ENCODE peak calls at places on chromosomes 1 and 21, in four cellular contexts. C, P, K and Q are unnamed samples.

GRCh38 chr1:27145934-27146354 is 9.0 kb downstream of the SLC9A1 start:
- DNase-seq in C (peak; percentile 71), P (no peak), K (no peak), Q (no peak)

GRCh38 chr1:112079446-112079845 is 90.0 kb upstream of the KCND3 start:
- DNase-seq in C (no peak), P (no peak), K (no peak), Q (no peak)

GRCh38 chr1:206951318-206952105 is 5.2 kb upstream of the PIGR start:
- DNase-seq in C (no peak), P (no peak), K (peak; percentile 53), Q (no peak)

GRCh38 chr1:73105755-73106154 is 823.4 kb upstream of the NEGR1 start:
- DNase-seq in C (no peak), P (no peak), K (no peak), Q (no peak)

GRCh38 chr1:183719976-183720497 is 66.9 kb upstream of the APOBEC4 start:
- DNase-seq in C (no peak), P (no peak), K (no peak), Q (no peak)

GRCh38 chr21:41506526-41507520 is 1.1 kb downstream of the TMPRSS2 start:
- DNase-seq in C (no peak), P (no peak), K (peak; percentile 56), Q (peak; percentile 74)

GRCh38 chr1:62311473-62311943 is 7.7 kb downstream of the KANK4 start:
- DNase-seq in C (no peak), P (no peak), K (no peak), Q (no peak)

GRCh38 chr1:234212764-234213406 is 160.4 kb upstream of the COA6 start:
- DNase-seq in C (no peak), P (no peak), K (no peak), Q (peak; percentile 71)

GRCh38 chr1:38068220-38068979 is 21.8 kb upstream of the POU3F1 start:
- DNase-seq in C (no peak), P (no peak), K (no peak), Q (no peak)

GRCh38 chr1:206736878-206737728 is 33.5 kb upstream of the IL19 start:
- DNase-seq in C (no peak), P (no peak), K (peak; percentile 25), Q (no peak)

GRCh38 chr1:241611063-241611462 is 29.1 kb downstream of the CHML start:
- DNase-seq in C (no peak), P (no peak), K (no peak), Q (no peak)

GRCh38 chr1:171742577-171742922 is 685 bp upstream of the VAMP4 start:
- DNase-seq in C (peak; percentile 69), P (no peak), K (peak; percentile 49), Q (peak; percentile 28)

GRCh38 chr1:44678120-44678519 is 3.6 kb downstream of the ARMH1 start:
- DNase-seq in C (no peak), P (no peak), K (no peak), Q (no peak)

GRCh38 chr1:224939844-224940425 is 10.5 kb downstream of the DNAH14 start:
- DNase-seq in C (no peak), P (no peak), K (no peak), Q (no peak)

GRCh38 chr1:226627050-226627755 is 78.6 kb downstream of the STUM start:
- DNase-seq in C (peak; percentile 4), P (no peak), K (no peak), Q (no peak)

GRCh38 chr1:220528679-220529529 is 968 bp downstream of the MARK1 start:
- DNase-seq in C (peak; percentile 62), P (no peak), K (peak; percentile 9), Q (no peak)

GRCh38 chr1:171645553-171646336 is 6.7 kb downstream of the MYOC start:
- DNase-seq in C (peak; percentile 88), P (no peak), K (peak; percentile 61), Q (peak; percentile 18)

GRCh38 chr1:165842363-165843129 is 15.1 kb downstream of the UCK2 start:
- DNase-seq in C (no peak), P (no peak), K (no peak), Q (no peak)

GRCh38 chr21:41640756-41641509 is 125.9 kb downstream of the RIPK4 start:
- DNase-seq in C (no peak), P (no peak), K (no peak), Q (no peak)